ENCODE peak calls at places on chromosomes 3 and 15, in four cellular contexts. C is heart right ventricle, B is AG04449, U is fibroblast of lung. G is an unnamed sample.

GRCh38 chr3:50594253-50594785 is 17.3 kb downstream of the CISH start:
- DNase-seq in C (no peak), B (no peak), U (no peak), G (no peak)

GRCh38 chr15:74132681-74133070 is 2.3 kb downstream of the ISLR2 start:
- DNase-seq in C (no peak), B (no peak), U (peak), G (no peak)

GRCh38 chr15:52392008-52392687 is 96.5 kb upstream of the MYO5C start:
- DNase-seq in C (no peak), B (peak), U (no peak), G (no peak)

GRCh38 chr3:48830660-48831190 is 16.9 kb downstream of the PRKAR2A start:
- DNase-seq in C (no peak), B (no peak), U (no peak), G (no peak)

GRCh38 chr3:76715426-76715825 is 324.5 kb upstream of the ROBO2 start:
- DNase-seq in C (no peak), B (no peak), U (peak), G (no peak)

GRCh38 chr15:78024141-78024567 is 53.4 kb downstream of the TBC1D2B start:
- DNase-seq in C (peak), B (no peak), U (peak), G (no peak)

GRCh38 chr3:136141891-136142290 is 54.2 kb downstream of the MSL2 start:
- DNase-seq in C (no peak), B (no peak), U (no peak), G (no peak)

GRCh38 chr15:96326551-96327154 is 3.8 kb upstream of the NR2F2 start:
- DNase-seq in C (no peak), B (no peak), U (peak), G (no peak)

GRCh38 chr15:65824031-65824743 is 32.1 kb upstream of the DENND4A start:
- DNase-seq in C (peak), B (no peak), U (peak), G (peak)

GRCh38 chr3:29331830-29332637 is 51.2 kb downstream of the RBMS3 start:
- DNase-seq in C (no peak), B (no peak), U (no peak), G (no peak)

GRCh38 chr15:33160054-33160453 is 34.5 kb downstream of the FMN1 start:
- DNase-seq in C (no peak), B (no peak), U (no peak), G (no peak)

GRCh38 chr3:143849854-143850549 is 1.7 kb upstream of the SLC9A9 start:
- DNase-seq in C (no peak), B (peak), U (peak), G (no peak)

GRCh38 chr3:108820586-108820985 is 2.0 kb upstream of the TRAT1 start:
- DNase-seq in C (no peak), B (no peak), U (no peak), G (no peak)

GRCh38 chr3:170033489-170033888 is 4.3 kb upstream of the GPR160 start:
- DNase-seq in C (no peak), B (no peak), U (no peak), G (no peak)

GRCh38 chr3:169603661-169604060 is 59.9 kb downstream of the MECOM start:
- DNase-seq in C (no peak), B (no peak), U (no peak), G (no peak)

GRCh38 chr3:124797426-124797945 is 67.2 kb downstream of the UMPS start:
- DNase-seq in C (no peak), B (no peak), U (no peak), G (no peak)

GRCh38 chr3:194337965-194338753 is 13.0 kb downstream of the CPN2 start:
- DNase-seq in C (no peak), B (no peak), U (peak), G (no peak)

GRCh38 chr3:108471346-108471935 is 39.0 kb downstream of the MYH15 start:
- DNase-seq in C (no peak), B (no peak), U (peak), G (no peak)

GRCh38 chr15:34837246-34838016 is 42.1 kb upstream of the ACTC1 start:
- DNase-seq in C (no peak), B (no peak), U (peak), G (peak)

GRCh38 chr15:61084944-61085367 is 144.1 kb downstream of the RORA start:
- DNase-seq in C (peak), B (no peak), U (no peak), G (no peak)

GRCh38 chr3:18444597-18445420 is 19.7 kb upstream of the SATB1 start:
- DNase-seq in C (peak), B (no peak), U (peak), G (peak)

GRCh38 chr15:33277689-33278088 is 33.1 kb upstream of the RYR3 start:
- DNase-seq in C (no peak), B (no peak), U (no peak), G (no peak)

GRCh38 chr3:126664591-126665214 is 9.8 kb upstream of the TXNRD3 start:
- DNase-seq in C (no peak), B (no peak), U (no peak), G (no peak)

GRCh38 chr3:123069021-123069381 is 2.2 kb downstream of the PDIA5 start:
- DNase-seq in C (no peak), B (no peak), U (no peak), G (no peak)

GRCh38 chr3:189701934-189702693 is 70.9 kb downstream of the TP63 start:
- DNase-seq in C (no peak), B (no peak), U (no peak), G (no peak)

GRCh38 chr15:78732634-78733033 is 78.6 kb downstream of the ADAMTS7 start:
- DNase-seq in C (no peak), B (no peak), U (no peak), G (peak)

GRCh38 chr15:44286814-44287555 is 1.5 kb upstream of the GOLM2 start:
- DNase-seq in C (no peak), B (no peak), U (peak), G (no peak)

GRCh38 chr3:106428565-106428994 is 559.8 kb upstream of the CBLB start:
- DNase-seq in C (no peak), B (peak), U (peak), G (peak)

GRCh38 chr3:108008931-108009635 is 81.7 kb downstream of the CD47 start:
- DNase-seq in C (no peak), B (peak), U (no peak), G (peak)

GRCh38 chr15:100200287-100200772 is 141.4 kb downstream of the ADAMTS17 start:
- DNase-seq in C (no peak), B (no peak), U (no peak), G (no peak)

GRCh38 chr3:95218484-95218883 is 1155.6 kb downstream of the NSUN3 start:
- DNase-seq in C (no peak), B (no peak), U (no peak), G (no peak)

DNA sequence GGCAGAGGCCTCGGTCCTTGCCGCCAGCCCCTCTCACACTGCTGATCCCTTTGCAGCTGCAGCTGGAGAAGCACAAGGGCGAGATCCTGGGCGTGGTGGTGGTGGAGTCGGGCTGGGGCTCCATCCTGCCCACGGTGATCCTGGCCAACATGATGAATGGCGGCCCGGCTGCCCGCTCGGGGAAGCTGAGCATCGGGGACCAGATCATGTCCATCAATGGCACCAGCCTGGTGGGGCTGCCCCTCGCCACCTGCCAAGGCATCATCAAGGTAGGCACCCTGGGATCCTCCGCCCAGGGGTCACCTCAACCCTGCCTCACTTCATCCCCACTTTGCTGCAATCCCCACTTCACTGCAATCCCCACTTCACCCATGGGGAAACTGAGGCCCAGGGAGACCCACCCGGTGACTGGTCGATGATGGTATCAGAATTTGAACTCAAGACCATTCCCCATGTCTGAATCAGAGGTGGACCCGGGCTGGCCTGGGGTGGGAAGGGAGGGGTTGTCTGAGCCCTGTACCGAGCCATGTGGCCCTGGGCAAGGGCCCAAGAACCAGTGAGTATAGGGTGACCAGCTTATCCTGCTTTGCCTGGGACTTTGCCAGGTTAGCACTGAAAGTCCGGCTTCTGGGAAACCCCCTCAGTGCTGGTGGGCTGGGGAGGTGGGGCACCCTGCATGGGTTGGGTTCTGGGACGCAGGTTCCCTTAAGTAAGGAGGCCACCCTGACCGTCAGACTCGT is 162.9 kb downstream of the NSMCE3 start:
- DNase-seq in C (no peak), B (no peak), U (no peak), G (no peak)
- H3K4me3 ChIP-seq in C (no peak), B (no peak), U (no peak), G (no peak)

DNA sequence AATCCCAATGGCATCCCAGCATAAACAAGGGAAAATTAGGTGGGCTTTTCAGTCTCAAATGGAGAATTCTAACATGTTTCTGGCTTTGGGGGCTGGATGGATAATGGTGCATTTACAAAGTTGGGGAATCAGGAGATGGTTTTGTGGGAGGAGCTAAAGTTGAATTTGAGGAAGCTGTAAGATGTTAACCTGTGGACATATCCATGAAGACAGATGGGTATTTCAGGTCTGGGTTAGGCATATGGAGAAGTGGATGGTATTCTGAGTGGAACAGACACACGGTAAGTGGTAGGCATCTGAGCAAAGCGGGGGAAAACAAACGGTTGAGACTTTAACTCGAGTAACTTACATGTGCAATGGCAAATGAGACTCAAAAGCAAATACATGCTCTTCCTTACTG is 1.7 kb upstream of the LMLN start:
- DNase-seq in C (no peak), B (no peak), U (no peak), G (no peak)
- H3K4me3 ChIP-seq in C (no peak), B (no peak), U (no peak), G (no peak)

DNA sequence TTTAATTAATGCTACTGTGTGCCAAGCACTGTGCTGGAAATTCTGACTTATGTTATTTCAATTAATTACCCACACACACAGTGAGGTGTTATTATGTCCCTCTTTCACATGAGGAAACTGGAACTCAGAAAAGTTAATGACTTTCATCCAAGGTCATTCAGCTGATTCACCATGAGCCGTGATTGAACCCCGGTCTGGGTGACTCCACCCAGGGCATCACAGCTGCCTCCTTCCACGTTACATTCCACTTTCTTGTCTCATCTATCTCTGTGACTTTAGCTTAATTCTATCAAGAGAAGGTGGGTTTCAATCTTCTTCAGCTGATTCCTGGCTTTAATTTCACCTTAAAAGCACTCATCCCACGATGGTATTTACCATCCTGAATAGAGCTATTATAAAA is 16.3 kb downstream of the SRGAP3 start:
- DNase-seq in C (no peak), B (no peak), U (no peak), G (no peak)
- H3K4me3 ChIP-seq in C (no peak), B (no peak), U (no peak), G (no peak)

DNA sequence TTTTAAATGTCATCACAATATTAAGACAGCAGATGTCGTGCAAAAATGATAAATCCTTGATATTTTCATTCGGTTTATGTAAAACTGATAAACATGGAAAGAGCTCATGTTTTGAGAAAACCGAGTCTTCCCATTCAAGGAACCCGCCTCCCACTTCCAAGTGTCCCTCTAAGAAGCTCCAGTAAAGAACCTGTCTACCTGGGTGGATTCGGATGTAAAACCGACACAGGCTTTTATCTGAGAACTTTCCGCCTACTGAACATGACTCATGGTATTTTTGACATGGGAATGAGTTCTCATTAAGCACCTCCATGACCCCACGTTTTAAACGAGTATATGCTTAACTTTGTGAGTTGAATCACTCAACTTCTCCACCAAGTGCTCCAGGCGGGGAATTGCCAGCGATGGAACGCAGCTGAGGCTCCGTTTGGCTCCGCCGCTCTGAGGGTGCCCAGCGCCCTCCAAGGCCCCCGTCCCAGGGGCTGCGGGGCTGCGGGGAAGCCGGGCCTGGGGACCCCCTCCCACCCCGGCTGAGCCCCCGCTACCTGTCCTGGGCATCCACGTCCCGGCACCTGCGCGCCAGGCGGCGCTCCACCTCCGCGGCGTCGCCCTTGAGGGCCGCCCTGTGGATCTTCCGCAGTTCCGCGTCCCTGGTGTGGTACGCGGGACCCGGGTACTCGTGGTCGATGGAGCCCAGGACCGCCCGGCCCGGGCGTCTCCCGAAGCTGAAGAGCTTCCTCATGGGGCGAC is 119.9 kb downstream of the LMLN start:
- DNase-seq in C (no peak), B (no peak), U (peak), G (no peak)
- H3K4me3 ChIP-seq in C (peak), B (peak), U (peak), G (peak)

GRCh38 chr3:64299206-64299605 is 73.9 kb upstream of the PRICKLE2 start:
- DNase-seq in C (no peak), B (no peak), U (no peak), G (peak)
- H3K4me3 ChIP-seq in C (no peak), B (no peak), U (no peak), G (no peak)

GRCh38 chr3:168249048-168249538 is 153.4 kb upstream of the GOLIM4 start:
- DNase-seq in C (no peak), B (no peak), U (peak), G (no peak)

GRCh38 chr3:168249539-168250414 is 154.1 kb upstream of the GOLIM4 start:
- DNase-seq in C (peak), B (peak), U (peak), G (peak)

GRCh38 chr3:168250415-168250861 is 154.7 kb upstream of the GOLIM4 start:
- DNase-seq in C (no peak), B (no peak), U (peak), G (no peak)

GRCh38 chr3:168248383-168249047 is 152.8 kb upstream of the GOLIM4 start:
- DNase-seq in C (no peak), B (no peak), U (peak), G (peak)

GRCh38 chr3:168251371-168251770 is 155.6 kb upstream of the GOLIM4 start:
- DNase-seq in C (no peak), B (no peak), U (no peak), G (no peak)
- H3K4me3 ChIP-seq in C (no peak), B (no peak), U (no peak), G (no peak)

G was measured in SJSA1.